ENCODE peak calls at places on chromosome 21, in four cellular contexts. G, I, T and Y are unnamed samples.

GRCh38 chr21:42563261-42564045 is 49.8 kb downstream of the SLC37A1 start:
- DNase-seq in G (peak; percentile 7), I (no peak), T (no peak), Y (no peak)

GRCh38 chr21:15706686-15707085 is 23.1 kb upstream of the USP25 start:
- DNase-seq in G (peak; percentile 35), I (no peak), T (peak; percentile 98), Y (no peak)

GRCh38 chr21:42389449-42389835 is 6.4 kb downstream of the TMPRSS3 start:
- DNase-seq in G (peak; percentile 74), I (no peak), T (no peak), Y (no peak)

GRCh38 chr21:42473495-42474042 is 22.5 kb downstream of the RSPH1 start:
- DNase-seq in G (no peak), I (no peak), T (no peak), Y (no peak)

GRCh38 chr21:42258150-42258884 is 39.4 kb downstream of the ABCG1 start:
- DNase-seq in G (peak; percentile 70), I (peak; percentile 62), T (peak; percentile 14), Y (no peak)

GRCh38 chr21:39660191-39660590 is 47.5 kb downstream of the B3GALT5 start:
- DNase-seq in G (peak; percentile 68), I (no peak), T (peak; percentile 78), Y (no peak)

GRCh38 chr21:40511976-40512375 is 335.0 kb downstream of the DSCAM start:
- DNase-seq in G (no peak), I (no peak), T (peak; percentile 50), Y (no peak)

GRCh38 chr21:21196848-21197247 is 198.6 kb downstream of the NCAM2 start:
- DNase-seq in G (no peak), I (no peak), T (no peak), Y (no peak)

DNA sequence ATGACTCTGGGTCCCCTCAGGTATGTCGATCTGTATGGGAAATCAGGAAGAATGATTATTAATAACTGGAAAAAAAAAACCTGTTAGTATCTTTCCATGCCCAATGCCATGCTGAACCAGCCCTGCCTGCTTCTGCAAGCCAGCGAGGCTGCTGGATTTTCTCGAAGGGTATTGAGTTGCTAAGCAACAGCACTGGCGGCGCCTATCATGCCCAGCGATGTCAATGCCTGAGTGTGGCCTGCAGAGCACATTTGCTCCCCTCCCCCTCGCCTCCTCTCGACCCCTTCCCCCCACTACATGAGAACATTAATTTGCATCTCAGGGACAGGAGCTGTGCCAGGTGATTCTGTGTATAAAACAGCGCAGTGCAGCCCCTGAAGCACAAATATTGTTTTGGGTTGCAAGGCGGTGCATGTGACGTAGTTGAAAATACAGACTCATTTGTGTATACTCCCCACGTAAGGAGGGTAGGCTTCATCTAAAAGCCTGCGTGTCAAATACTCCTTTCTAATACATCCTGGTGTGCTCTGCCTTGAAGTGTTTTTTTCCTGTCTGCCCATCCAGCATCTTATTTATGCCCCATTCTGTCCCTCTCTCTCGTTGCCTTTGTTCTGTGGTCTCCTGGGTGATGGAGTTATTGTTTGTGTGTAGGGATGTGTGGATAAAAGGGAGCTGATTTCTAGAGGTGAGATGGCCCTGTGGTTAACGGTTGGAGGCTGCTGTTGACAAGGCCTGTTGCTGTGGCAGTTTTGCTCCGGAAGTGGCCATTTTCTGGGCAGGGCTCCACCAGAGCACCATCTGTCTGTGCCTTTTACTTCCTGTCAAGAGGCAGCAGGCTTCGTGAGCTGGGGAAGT is 32.7 kb upstream of the ATP5PO start:
- DNase-seq in G (peak; percentile 85), I (peak; percentile 93), T (peak; percentile 62), Y (peak; percentile 64)
- H3K4me3 ChIP-seq in G (no peak overlapping the region), I (no peak overlapping the region), T (no peak overlapping the region), Y (no peak overlapping the region)

GRCh38 chr21:37472581-37472980 is 106.0 kb downstream of the DYRK1A start:
- DNase-seq in G (no peak), I (no peak), T (no peak), Y (no peak)
- H3K36me3 ChIP-seq in G (no peaks in the 10 kb centered on the region), I (peaks cover 67% of the 10 kb centered on the region), T (no peaks in the 10 kb centered on the region), Y (no peaks in the 10 kb centered on the region)

DNA sequence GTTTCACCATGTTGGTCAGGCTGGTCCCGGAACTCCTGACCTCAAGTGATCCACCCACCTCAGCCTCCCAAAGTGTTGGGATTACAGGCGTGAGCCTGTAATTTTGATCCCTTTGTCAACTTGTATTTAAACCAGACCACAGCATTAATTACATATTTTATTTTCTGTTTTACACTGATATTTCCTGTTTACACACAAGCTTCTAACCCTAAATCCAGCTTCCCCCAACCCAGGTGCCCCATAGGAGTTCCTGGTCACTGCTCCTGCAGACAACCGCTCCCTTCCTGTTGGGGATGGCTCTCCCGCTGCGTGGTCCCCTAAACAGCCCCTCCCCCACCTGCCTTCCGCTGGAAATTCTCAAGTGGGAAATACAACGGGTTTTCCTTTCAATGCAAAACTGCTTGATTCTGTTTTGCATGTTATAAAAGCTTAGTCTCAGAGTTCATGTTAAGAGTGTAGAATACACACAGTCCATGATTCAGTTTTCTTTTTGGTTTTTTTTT is 3.7 kb downstream of the CSTB start:
- DNase-seq in G (no peak), I (no peak), T (no peak), Y (no peak)
- H3K27me3 ChIP-seq in G (no peaks in the 10 kb centered on the region), I (no peaks in the 10 kb centered on the region), T (no peaks in the 10 kb centered on the region), Y (no peaks in the 10 kb centered on the region)

DNA sequence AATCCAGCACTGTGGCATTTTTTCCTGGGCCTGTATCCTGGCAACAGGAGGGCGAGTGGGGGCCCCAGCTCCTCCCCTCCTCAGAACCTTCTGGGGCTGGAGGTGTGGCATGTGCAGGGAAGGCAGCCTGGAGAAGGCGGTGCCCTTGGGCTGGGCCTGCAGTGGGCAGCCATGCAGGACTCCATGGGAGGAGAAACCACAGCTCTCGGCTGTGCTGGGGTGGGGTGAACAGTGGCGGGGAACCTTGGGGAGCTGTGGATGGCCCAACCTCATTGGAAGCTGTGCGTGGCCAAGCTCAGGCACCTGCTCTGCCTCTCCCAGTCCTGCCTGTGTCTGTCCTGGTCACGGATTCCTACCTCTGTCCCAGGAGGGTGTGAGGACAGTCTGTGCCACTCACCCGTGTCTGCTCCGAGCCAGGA is 15.7 kb downstream of the COL18A1 start:
- DNase-seq in G (peak; percentile 74), I (no peak), T (peak; percentile 40), Y (no peak)
- H3K4me3 ChIP-seq in G (no peak overlapping the region), I (no peak overlapping the region), T (no peak overlapping the region), Y (no peak overlapping the region)

DNA sequence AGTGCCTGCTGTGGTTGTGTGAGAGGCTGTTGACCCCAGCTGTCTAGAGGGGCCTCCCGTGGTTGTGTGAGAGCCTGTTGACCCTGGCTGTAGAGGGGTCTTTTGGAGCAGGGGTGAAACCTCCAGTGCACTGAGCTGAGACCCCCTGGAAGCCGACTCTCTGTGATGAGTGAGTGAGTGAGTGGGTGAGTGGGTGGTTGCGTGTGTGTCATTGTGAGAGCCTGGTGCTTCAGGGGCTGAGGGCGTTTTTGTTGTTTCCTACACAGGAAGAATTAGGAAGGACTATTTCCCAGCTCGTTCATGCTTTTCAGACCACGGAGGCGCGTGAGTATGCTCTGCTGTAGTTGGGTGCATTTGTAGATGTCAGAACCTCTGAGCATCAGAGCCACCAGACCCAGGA is 3.0 kb downstream of the RRP1 start:
- DNase-seq in G (no peak), I (no peak), T (no peak), Y (no peak)
- H3K36me3 ChIP-seq in G (peaks cover 30% of the 10 kb centered on the region), I (peaks cover 73% of the 10 kb centered on the region), T (peaks cover 23% of the 10 kb centered on the region), Y (peaks cover 41% of the 10 kb centered on the region)

GRCh38 chr21:45863267-45863666 is 118.3 kb upstream of the COL6A1 start:
- DNase-seq in G (no peak), I (no peak), T (no peak), Y (no peak)
- H3K27me3 ChIP-seq in G (no peaks in the 10 kb centered on the region), I (no peaks in the 10 kb centered on the region), T (no peaks in the 10 kb centered on the region), Y (no peaks in the 10 kb centered on the region)

DNA sequence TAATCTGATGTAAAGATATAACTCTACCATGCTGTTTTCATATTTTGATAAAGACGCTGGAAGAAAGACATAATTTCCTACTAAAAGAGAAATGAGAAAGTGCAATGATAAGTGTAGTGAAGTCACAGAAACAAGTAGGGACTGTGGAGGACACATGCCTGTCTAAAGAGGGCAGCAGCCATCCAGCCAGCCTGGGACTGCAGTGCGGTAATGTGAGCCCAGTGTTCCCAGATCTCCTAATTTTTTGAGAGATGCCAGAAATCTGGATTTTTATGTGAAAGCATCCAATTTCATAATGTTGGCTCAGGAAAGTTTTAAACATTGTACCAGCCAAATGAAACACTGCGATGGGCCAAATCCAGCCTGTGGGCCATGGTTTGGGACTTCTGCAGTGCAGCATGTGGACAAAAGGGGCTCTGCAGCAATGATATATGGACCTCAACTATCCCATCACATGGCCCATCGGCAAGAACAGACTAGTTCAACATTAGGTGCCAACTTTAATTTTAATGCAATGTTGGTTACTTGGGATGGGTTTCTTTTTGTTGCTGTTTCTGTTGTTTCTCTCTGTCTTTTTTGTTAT is 329.5 kb downstream of the LTN1 start:
- DNase-seq in G (no peak), I (no peak), T (no peak), Y (no peak)
- H3K4me3 ChIP-seq in G (no peak overlapping the region), I (no peak overlapping the region), T (no peak overlapping the region), Y (no peak overlapping the region)

GRCh38 chr21:31696424-31696823 is 35.5 kb downstream of the SCAF4 start:
- DNase-seq in G (no peak), I (no peak), T (no peak), Y (no peak)
- H3K36me3 ChIP-seq in G (peaks cover 31% of the 10 kb centered on the region), I (peaks cover 98% of the 10 kb centered on the region), T (peaks cover 6% of the 10 kb centered on the region), Y (peaks cover 9% of the 10 kb centered on the region)

DNA sequence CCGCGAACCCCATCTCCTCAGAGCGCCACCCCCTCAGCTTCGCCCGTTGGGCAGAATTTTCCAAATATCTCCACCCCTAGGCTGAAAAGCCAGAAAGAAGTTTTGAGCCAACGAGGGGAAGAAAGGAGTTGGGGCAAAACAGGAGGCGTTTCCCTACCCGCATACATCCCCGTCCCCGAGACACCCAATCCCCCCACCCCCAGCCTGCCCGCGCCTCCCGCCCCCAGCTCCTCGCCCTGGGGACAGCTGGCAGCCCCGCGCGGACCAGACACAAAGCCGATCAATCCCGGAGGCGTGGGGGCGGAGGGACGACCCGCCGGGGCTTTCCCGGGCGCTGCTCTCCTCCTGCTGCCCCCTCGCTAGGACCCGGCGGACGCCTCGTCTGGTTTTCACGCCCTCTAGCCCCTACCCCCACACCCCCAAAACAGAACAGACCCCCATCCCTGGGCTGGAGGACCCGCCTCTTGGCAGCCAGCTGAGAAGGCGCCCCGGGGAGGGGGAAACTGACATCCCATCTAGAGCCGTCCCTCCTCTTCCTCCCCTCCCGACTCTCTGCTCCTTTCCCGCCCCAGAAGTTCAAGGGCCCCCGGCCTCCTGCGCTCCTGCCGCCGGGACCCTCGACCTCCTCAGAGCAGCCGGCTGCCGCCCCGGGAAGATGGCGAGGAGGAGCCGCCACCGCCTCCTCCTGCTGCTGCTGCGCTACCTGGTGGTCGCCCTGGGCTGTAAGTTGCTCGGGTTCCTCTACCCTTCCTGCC is at the start of gene JAM2:
- DNase-seq in G (peak; percentile 20), I (peak; percentile 65), T (peak; percentile 39), Y (no peak)
- H3K27me3 ChIP-seq in G (no peaks in the 10 kb centered on the region), I (peaks cover 38% of the 10 kb centered on the region), T (peaks cover 5% of the 10 kb centered on the region), Y (no peaks in the 10 kb centered on the region)